ENCODE peak calls at places on chromosomes 2 and 18, in six cellular contexts. X, Y, G, P, W and E are unnamed samples.

GRCh38 chr2:86039178-86039962 is 66.3 kb downstream of the POLR1A start:
- DNase-seq in X (no peak), Y (no peak), G (no peak), P (no peak), W (no peak), E (no peak)

GRCh38 chr2:15968280-15969178 is 28.2 kb downstream of the MYCN start:
- DNase-seq in X (no peak), Y (no peak), G (no peak), P (no peak), W (no peak), E (no peak)

GRCh38 chr2:54589038-54589339 is 132.9 kb downstream of the SPTBN1 start:
- DNase-seq in X (no peak), Y (no peak), G (no peak), P (no peak), W (no peak), E (no peak)

GRCh38 chr2:151637284-151637781 is 96.9 kb downstream of the NEB start:
- DNase-seq in X (no peak), Y (no peak), G (no peak), P (no peak), W (no peak), E (peak)

GRCh38 chr2:36480596-36480995 is 117.4 kb downstream of the FEZ2 start:
- DNase-seq in X (no peak), Y (no peak), G (no peak), P (no peak), W (no peak), E (no peak)

GRCh38 chr2:167196461-167197252 is 308.4 kb downstream of the XIRP2 start:
- DNase-seq in X (no peak), Y (no peak), G (no peak), P (no peak), W (no peak), E (no peak)

GRCh38 chr2:235008584-235009044 is 56.8 kb downstream of the SH3BP4 start:
- DNase-seq in X (no peak), Y (no peak), G (peak), P (no peak), W (no peak), E (no peak)

GRCh38 chr2:181183878-181184553 is 203.6 kb downstream of the UBE2E3 start:
- DNase-seq in X (no peak), Y (no peak), G (no peak), P (no peak), W (no peak), E (no peak)

GRCh38 chr18:32549248-32549842 is 78.7 kb upstream of the GAREM1 start:
- DNase-seq in X (peak), Y (peak), G (peak), P (peak), W (peak), E (no peak)

GRCh38 chr18:961644-962355 is 57.1 kb downstream of the ADCYAP1 start:
- DNase-seq in X (peak), Y (peak), G (peak), P (peak), W (peak), E (no peak)

GRCh38 chr2:197281421-197281820 is 29.2 kb downstream of the ANKRD44 start:
- DNase-seq in X (no peak), Y (no peak), G (no peak), P (no peak), W (no peak), E (no peak)

GRCh38 chr18:70621710-70622109 is 332.9 kb downstream of the SOCS6 start:
- DNase-seq in X (no peak), Y (no peak), G (no peak), P (no peak), W (no peak), E (no peak)

GRCh38 chr2:110883401-110883800 is 151.0 kb downstream of the ACOXL start:
- DNase-seq in X (no peak), Y (no peak), G (no peak), P (no peak), W (no peak), E (no peak)

GRCh38 chr2:21970971-21971370 is 847.2 kb downstream of the TDRD15 start:
- DNase-seq in X (no peak), Y (no peak), G (no peak), P (no peak), W (no peak), E (no peak)

GRCh38 chr2:135819211-135819610 is 17.8 kb downstream of the LCT start:
- DNase-seq in X (peak), Y (peak), G (peak), P (peak), W (peak), E (no peak)

GRCh38 chr18:60044290-60045006 is 144.7 kb downstream of the PMAIP1 start:
- DNase-seq in X (no peak), Y (no peak), G (no peak), P (no peak), W (no peak), E (no peak)

GRCh38 chr2:10515887-10516286 is 67.8 kb upstream of the ODC1 start:
- DNase-seq in X (no peak), Y (no peak), G (no peak), P (no peak), W (no peak), E (no peak)

GRCh38 chr2:109662889-109663288 is 48.7 kb downstream of the SOWAHC start:
- DNase-seq in X (no peak), Y (no peak), G (peak), P (no peak), W (no peak), E (no peak)

GRCh38 chr2:217166241-217166640 is 306.4 kb upstream of the TNP1 start:
- DNase-seq in X (peak), Y (peak), G (peak), P (no peak), W (no peak), E (peak)

GRCh38 chr2:42974303-42974696 is 181.9 kb upstream of the HAAO start:
- DNase-seq in X (no peak), Y (no peak), G (no peak), P (no peak), W (no peak), E (no peak)

GRCh38 chr2:105478670-105479069 is 79.8 kb upstream of the FHL2 start:
- DNase-seq in X (no peak), Y (no peak), G (no peak), P (no peak), W (no peak), E (no peak)

GRCh38 chr2:230748087-230748486 is 35.4 kb downstream of the CAB39 start:
- DNase-seq in X (no peak), Y (peak), G (no peak), P (no peak), W (no peak), E (no peak)

GRCh38 chr2:150041721-150042450 is 445.6 kb downstream of the RND3 start:
- DNase-seq in X (no peak), Y (no peak), G (no peak), P (no peak), W (no peak), E (no peak)

GRCh38 chr2:148901142-148901541 is 26.1 kb downstream of the KIF5C start:
- DNase-seq in X (no peak), Y (no peak), G (no peak), P (no peak), W (no peak), E (no peak)

GRCh38 chr2:157257312-157258252 is at the start of gene GALNT5:
- DNase-seq in X (peak), Y (peak), G (no peak), P (peak), W (peak), E (no peak)

GRCh38 chr2:240785424-240786335 is 34.3 kb downstream of the KIF1A start:
- DNase-seq in X (no peak), Y (no peak), G (no peak), P (no peak), W (no peak), E (no peak)

DNA sequence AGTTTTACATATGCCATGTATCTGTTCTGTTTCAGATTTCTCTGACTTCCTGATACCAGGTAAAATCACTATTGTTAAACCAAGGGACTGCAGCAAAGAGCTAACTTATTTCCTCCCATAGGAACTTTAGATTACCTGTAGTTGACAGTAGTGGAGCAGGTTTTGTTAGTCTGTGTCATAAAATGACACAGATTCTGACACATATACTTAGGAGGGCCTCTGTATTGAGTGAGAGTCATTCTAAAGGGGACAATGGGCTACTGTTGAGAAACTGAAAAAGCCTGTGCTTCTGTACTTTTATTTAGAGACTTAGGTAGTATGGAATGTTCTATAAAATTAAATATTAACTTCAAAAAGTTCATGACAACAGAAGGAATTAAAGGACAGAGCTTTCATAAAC is 48.2 kb downstream of the KCMF1 start:
- DNase-seq in X (no peak), Y (no peak), G (peak), P (no peak), W (no peak), E (no peak)
- TF ChIP-seq CREB1 in X (no peak), Y (no peak), G (no peak), P (no peak), W (no peak), E (no peak)

GRCh38 chr2:174342600-174343342 is 8.0 kb downstream of the SP9 start:
- DNase-seq in X (peak), Y (no peak), G (no peak), P (peak), W (no peak), E (no peak)
- TF ChIP-seq CREB1 in X (no peak), Y (no peak), G (no peak), P (no peak), W (no peak), E (no peak)

GRCh38 chr2:119371111-119371510 is 4.3 kb downstream of the DBI start:
- DNase-seq in X (no peak), Y (no peak), G (no peak), P (no peak), W (no peak), E (no peak)
- TF ChIP-seq CREB1 in X (no peak), Y (no peak), G (no peak), P (no peak), W (no peak), E (no peak)

GRCh38 chr2:226185613-226186211 is 613.9 kb downstream of the IRS1 start:
- DNase-seq in X (no peak), Y (no peak), G (no peak), P (no peak), W (no peak), E (no peak)

GRCh38 chr2:226189061-226189460 is 610.6 kb downstream of the IRS1 start:
- DNase-seq in X (no peak), Y (no peak), G (no peak), P (no peak), W (no peak), E (no peak)

GRCh38 chr2:226187126-226187525 is 612.5 kb downstream of the IRS1 start:
- DNase-seq in X (no peak), Y (no peak), G (no peak), P (no peak), W (no peak), E (no peak)

GRCh38 chr2:226187601-226188000 is 612.0 kb downstream of the IRS1 start:
- DNase-seq in X (no peak), Y (no peak), G (no peak), P (no peak), W (no peak), E (no peak)

DNA sequence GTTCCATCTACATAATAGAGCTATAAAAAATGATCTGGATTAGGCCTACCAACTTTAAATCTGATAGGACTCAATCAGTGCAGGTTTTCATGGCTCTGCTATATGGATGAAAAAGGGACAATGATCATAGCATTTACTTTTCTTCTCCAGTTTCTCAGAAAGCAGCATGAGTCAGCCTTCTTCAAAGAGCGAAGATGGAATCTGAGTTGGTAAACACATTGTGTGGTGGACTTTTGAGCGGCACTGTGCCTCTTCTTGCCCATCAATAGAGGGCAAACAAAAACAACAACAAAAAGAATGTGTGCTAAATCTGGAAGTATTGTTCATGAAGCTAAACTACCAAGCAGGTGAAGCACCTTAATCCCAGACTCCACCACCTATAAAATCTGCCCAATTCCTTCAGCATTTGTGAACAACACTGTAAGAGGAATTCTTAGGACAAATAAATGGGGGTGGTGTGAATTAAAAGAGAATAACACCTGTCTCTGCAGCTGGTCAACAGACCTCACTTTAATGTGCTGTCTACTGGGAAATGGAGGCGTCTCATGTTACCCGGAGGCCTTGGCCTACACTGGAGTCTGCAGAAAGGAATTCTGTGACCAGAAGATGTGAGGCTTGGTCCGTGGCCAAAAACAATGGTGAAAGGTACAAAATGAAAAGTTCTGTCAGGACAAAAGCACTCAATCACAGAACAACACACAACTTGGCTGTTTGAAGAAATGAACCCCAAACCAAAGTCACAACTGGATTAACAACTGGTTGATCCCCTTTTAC is 609.0 kb downstream of the IRS1 start:
- DNase-seq in X (no peak), Y (no peak), G (peak), P (no peak), W (no peak), E (no peak)
- TF ChIP-seq CREB1 in X (no peak), Y (no peak), G (no peak), P (no peak), W (no peak), E (no peak)

DNA sequence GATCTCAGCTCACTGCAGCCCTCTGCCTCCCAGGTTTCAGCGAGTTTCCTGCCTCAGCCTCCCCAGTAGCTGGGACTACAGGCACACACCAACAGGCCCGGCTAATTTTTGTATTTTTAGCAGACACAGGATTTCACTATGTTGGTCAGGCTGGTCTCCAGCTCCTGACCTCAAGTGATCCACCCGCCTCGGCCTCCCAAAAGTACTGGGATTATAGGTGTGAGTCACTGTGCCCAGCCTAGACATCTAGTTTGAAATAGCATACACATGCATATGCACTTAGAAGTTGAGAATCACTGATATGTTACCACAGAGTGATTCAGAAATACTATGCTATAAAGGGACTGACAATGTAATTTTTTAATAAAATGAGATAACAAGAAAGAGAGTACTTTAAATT is 69.8 kb upstream of the CDKL4 start:
- DNase-seq in X (no peak), Y (no peak), G (no peak), P (no peak), W (no peak), E (no peak)
- TF ChIP-seq CREB1 in X (no peak), Y (no peak), G (no peak), P (no peak), W (no peak), E (no peak)

DNA sequence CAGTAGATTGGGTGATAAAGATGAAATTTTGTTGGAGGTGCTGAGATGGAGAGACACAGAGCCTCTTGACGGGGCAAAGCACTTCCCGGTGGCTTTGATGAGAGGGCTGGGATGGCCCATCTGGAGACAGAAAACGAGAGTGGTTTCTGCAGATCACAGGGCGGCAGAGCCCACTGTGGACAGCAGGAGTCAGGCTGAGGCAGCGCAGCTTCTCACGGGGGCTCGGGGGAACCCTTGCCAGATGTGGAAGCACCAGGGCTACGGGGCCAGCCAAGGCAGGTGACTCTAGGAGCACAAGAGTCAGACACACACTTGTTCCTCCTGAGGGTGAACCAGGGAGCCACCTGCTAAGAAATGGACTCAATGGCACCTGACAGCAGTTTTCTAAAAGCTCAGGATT is 78.5 kb downstream of the TPO start:
- DNase-seq in X (no peak), Y (no peak), G (no peak), P (peak), W (peak), E (no peak)
- TF ChIP-seq CREB1 in X (no peak), Y (no peak), G (no peak), P (no peak), W (no peak), E (no peak)